ENCODE peak calls at places on chromosomes 11 and 22, in five cellular contexts. D is NCI-H1436; K is activated gamma-delta T cell treated with anti-CD3 and anti-CD28 coated beads, Interleukin-2, amount 50 U/mL, for 16 hours; T is hepatocyte; M is GM20000. Y is an unnamed sample.

GRCh38 chr11:58318532-58318931 is 40.3 kb downstream of the OR5B17 start:
- DNase-seq in D (no peak), K (no peak), T (no peak), M (no peak), Y (no peak)

GRCh38 chr11:114651145-114651718 is 27.1 kb upstream of the NXPE2 start:
- DNase-seq in D (no peak), K (no peak), T (no peak), M (no peak), Y (no peak)

GRCh38 chr11:75238595-75239245 is 1.9 kb upstream of the TPBGL start:
- DNase-seq in D (no peak), K (no peak), T (no peak), M (no peak), Y (no peak)

GRCh38 chr11:43708776-43709175 is 28.2 kb downstream of the HSD17B12 start:
- DNase-seq in D (no peak), K (no peak), T (no peak), M (no peak), Y (no peak)

GRCh38 chr11:57900315-57900714 is 123.4 kb upstream of the OR9Q1 start:
- DNase-seq in D (no peak), K (no peak), T (peak), M (no peak), Y (no peak)

GRCh38 chr22:26887456-26887855 is 230.1 kb downstream of the MIAT start:
- DNase-seq in D (no peak), K (no peak), T (peak), M (no peak), Y (no peak)

GRCh38 chr22:30922151-30922611 is 46.4 kb downstream of the MORC2 start:
- DNase-seq in D (no peak), K (peak), T (no peak), M (peak), Y (peak)

GRCh38 chr11:115884800-115885445 is 380.7 kb upstream of the CADM1 start:
- DNase-seq in D (no peak), K (no peak), T (no peak), M (no peak), Y (no peak)

GRCh38 chr22:23014250-23014649 is 56.1 kb upstream of the GNAZ start:
- DNase-seq in D (no peak), K (no peak), T (no peak), M (no peak), Y (no peak)